ENCODE peak calls at places on chromosomes 12 and 14, in four cellular contexts. K, M, H and R are unnamed samples.
A peak's percentile ranks its signal among the peaks of the same experiment; 100 is the strongest.

GRCh38 chr12:106248849-106249371 is 1.1 kb upstream of the CKAP4 start:
- DNase-seq in M (peak; percentile 47), H (peak; percentile 90), K (no peak), R (peak; percentile 65)

GRCh38 chr14:61103541-61104339 is 122.7 kb downstream of the SLC38A6 start:
- DNase-seq in M (peak; percentile 99), K (peak; percentile 54), H (peak; percentile 97), R (peak; percentile 99)

GRCh38 chr12:60335765-60336164 is 739.9 kb downstream of the SLC16A7 start:
- DNase-seq in K (no peak), H (peak; percentile 58), M (peak; percentile 68), R (peak; percentile 78)

GRCh38 chr12:12327802-12328201 is 22.2 kb downstream of the MANSC1 start:
- DNase-seq in M (peak; percentile 45), K (no peak), H (peak; percentile 83), R (peak; percentile 63)

GRCh38 chr12:52836042-52836466 is 1.9 kb upstream of the KRT79 start:
- DNase-seq in K (no peak), H (peak; percentile 83), M (peak; percentile 79), R (peak; percentile 85)

GRCh38 chr12:119679490-119679889 is 11.6 kb downstream of the PRKAB1 start:
- DNase-seq in M (no peak), H (no peak), K (no peak), R (no peak)

GRCh38 chr14:32203928-32204357 is 874 bp upstream of the RNU6-8 start:
- DNase-seq in H (no peak), M (no peak), K (no peak), R (peak; percentile 5)

GRCh38 chr12:7346571-7347225 is 42.8 kb downstream of the ACSM4 start:
- DNase-seq in M (no peak), H (peak; percentile 36), K (no peak), R (no peak)

GRCh38 chr14:98909251-98909944 is 362.6 kb downstream of the BCL11B start:
- DNase-seq in H (peak; percentile 38), M (peak; percentile 72), K (no peak), R (peak; percentile 80)

GRCh38 chr14:88209273-88209672 is 113.8 kb downstream of the KCNK10 start:
- DNase-seq in K (no peak), H (no peak), M (no peak), R (no peak)

GRCh38 chr14:62957562-62957961 is 87.7 kb downstream of the KCNH5 start:
- DNase-seq in K (no peak), M (peak; percentile 100), H (peak; percentile 50), R (peak; percentile 91)

GRCh38 chr14:103519837-103520212 is 2.8 kb downstream of the CKB start:
- DNase-seq in M (no peak), K (no peak), H (peak; percentile 53), R (no peak)

GRCh38 chr14:95157987-95158712 is 821 bp upstream of the DICER1 start:
- DNase-seq in K (no peak), M (no peak), H (peak; percentile 52), R (no peak)

GRCh38 chr12:105233045-105233905 is 2.7 kb downstream of the APPL2 start:
- DNase-seq in K (no peak), M (no peak), H (peak; percentile 58), R (no peak)

GRCh38 chr12:1939745-1940607 is 21.5 kb upstream of the CACNA2D4 start:
- DNase-seq in H (peak; percentile 78), K (peak; percentile 95), M (peak; percentile 46), R (peak; percentile 62)

GRCh38 chr12:26032719-26033241 is 74.3 kb downstream of the RASSF8 start:
- DNase-seq in K (no peak), H (peak; percentile 51), M (peak; percentile 50), R (peak; percentile 57)

GRCh38 chr14:42110167-42110566 is 503.5 kb downstream of the LRFN5 start:
- DNase-seq in M (peak; percentile 29), K (no peak), H (peak; percentile 82), R (peak; percentile 74)

GRCh38 chr12:48816148-48816854 is 2.0 kb upstream of the CACNB3 start:
- DNase-seq in K (no peak), M (no peak), H (peak; percentile 26), R (no peak)

GRCh38 chr14:29035129-29035528 is 268.5 kb downstream of the FOXG1 start:
- DNase-seq in M (no peak), H (no peak), K (no peak), R (no peak)

DNA sequence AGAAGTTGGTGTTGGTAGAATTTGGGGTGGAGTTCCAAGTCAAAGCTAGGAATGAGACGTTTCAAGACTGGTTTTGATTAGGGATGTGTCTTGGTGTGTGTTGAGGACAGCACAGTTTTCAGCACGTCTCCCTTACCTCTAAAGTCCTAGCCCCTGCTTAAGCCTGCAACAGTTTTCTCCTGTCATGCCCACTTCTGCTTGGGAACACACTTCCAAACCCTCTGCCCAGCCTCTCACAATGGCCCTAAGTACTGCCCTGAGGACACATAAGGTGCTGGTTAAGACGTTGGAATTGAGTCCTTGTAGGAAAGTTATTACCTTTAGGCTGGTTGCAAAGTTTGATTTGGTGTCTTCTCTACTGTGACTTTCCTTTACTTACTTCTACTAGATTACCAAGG is 710 bp upstream of the BMAL2 start:
- DNase-seq in H (peak; percentile 46), K (no peak), M (no peak), R (no peak)
- H3K9ac ChIP-seq in H (peak overlapping the region; percentile 71), K (no peak overlapping the region), M (peak overlapping the region; percentile 80), R (no peak overlapping the region)

DNA sequence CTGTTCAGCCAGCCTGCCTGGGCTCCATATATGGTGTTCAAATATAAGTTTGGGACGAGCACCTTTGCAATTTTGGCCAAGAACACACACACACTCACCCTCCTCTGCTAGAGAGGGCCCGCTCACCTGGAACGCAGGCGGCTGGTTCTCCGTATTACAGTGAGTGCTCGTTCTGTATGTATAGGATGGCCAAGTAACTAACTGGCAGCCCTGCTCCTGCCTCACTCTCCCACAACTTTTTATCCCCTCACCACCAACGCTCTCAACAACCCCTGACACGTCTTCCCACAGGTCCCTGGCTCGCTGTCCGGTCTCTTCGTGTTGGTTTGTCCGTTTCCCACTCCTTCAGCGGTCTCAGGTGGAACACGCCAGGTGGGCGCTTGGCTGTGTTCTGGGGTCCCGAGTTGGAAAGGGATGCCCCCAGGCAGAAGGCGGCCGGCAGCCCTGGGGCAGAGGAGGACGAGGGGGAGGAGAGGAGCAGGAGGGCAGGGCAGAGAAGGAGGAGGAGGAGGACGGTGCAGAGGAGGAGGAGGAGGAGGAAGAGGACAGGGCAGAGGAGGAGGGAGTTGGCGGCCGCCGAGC is 398 bp upstream of the MSRB3 start:
- DNase-seq in H (no peak), M (no peak), K (no peak), R (no peak)
- H3K4me2 ChIP-seq in H (peak overlapping the region; percentile 33), M (peak overlapping the region; percentile 94), K (peak overlapping the region; percentile 80), R (peak overlapping the region; percentile 81)

GRCh38 chr12:126681676-126682075 is 1585.3 kb upstream of the TMEM132C start:
- DNase-seq in K (no peak), H (no peak), M (peak; percentile 8), R (peak; percentile 19)

DNA sequence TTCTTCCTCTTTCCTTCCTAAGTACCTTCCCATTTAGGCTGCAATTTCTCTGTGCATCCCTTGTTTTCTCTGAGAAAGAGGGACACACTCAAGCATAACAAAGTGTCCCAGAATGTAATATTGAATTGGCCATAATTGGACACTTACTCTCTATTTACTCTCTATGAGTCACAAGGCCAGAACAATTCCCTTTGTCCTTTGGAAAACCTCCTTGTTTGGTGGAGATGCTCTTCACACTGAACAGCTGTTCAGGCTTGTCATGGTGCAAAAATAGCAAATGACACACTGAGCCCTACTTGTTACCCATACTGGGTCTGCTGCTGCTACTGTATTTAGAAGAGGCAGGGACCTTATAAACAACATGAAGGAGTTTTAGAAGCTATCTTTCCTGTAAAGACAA is 1590.5 kb upstream of the TMEM132C start:
- DNase-seq in K (no peak), H (no peak), M (peak; percentile 4), R (no peak)
- H3K9ac ChIP-seq in K (no peak overlapping the region), H (no peak overlapping the region), M (no peak overlapping the region), R (no peak overlapping the region)

DNA sequence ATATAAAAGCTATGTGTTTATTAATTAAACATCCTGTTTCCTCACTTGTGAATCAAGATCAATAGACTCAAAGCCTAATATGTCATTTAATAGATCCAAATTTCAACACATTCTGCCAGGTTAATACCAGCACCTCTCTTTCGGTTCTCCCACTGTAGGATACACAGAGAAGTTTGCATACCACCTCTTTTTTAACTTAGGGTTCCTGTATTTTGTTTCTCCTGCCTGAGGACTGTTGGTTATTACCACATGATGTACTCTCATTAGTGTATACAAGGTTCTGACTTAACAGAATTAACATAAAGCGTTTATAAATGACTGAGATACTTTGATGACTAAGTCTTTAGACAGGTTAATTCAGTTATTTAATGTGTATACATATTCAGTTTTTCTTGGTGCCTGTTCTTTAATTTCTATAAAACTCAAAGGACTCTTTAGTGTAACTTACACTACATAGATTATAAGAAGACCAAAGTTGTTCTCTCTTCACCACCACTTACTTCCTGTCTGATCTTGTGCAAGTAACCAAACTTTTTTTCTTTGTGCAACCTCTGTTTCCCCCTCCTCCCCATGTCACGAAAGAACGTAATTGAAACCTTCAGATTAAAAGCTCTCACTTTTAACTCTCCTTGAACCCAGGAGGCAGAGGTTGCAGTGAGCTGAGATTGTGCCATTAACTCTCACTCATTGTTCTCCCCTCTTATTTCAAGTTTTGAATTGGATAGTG is 89.8 kb upstream of the DNM1L start:
- DNase-seq in H (no peak), M (no peak), K (no peak), R (no peak)
- H3K4me2 ChIP-seq in H (no peak overlapping the region), M (no peak overlapping the region), K (no peak overlapping the region), R (no peak overlapping the region)

GRCh38 chr12:4807813-4808212 is 87.6 kb downstream of the GALNT8 start:
- DNase-seq in M (no peak), K (no peak), H (no peak), R (no peak)
- H3K9ac ChIP-seq in M (no peak overlapping the region), K (no peak overlapping the region), H (no peak overlapping the region), R (no peak overlapping the region)

GRCh38 chr12:107318554-107318803 is 225.1 kb upstream of the CRY1 start:
- DNase-seq in H (no peak), K (no peak), M (no peak), R (no peak)

GRCh38 chr12:107320031-107320928 is 226.9 kb upstream of the CRY1 start:
- DNase-seq in H (peak; percentile 73), M (peak; percentile 69), K (peak; percentile 79), R (no peak)

GRCh38 chr12:107318804-107319535 is 225.6 kb upstream of the CRY1 start:
- DNase-seq in M (peak; percentile 72), H (peak; percentile 67), K (peak; percentile 75), R (peak; percentile 47)

GRCh38 chr12:107320929-107321618 is 227.7 kb upstream of the CRY1 start:
- DNase-seq in K (peak; percentile 68), M (peak; percentile 59), H (peak; percentile 47), R (peak; percentile 61)

DNA sequence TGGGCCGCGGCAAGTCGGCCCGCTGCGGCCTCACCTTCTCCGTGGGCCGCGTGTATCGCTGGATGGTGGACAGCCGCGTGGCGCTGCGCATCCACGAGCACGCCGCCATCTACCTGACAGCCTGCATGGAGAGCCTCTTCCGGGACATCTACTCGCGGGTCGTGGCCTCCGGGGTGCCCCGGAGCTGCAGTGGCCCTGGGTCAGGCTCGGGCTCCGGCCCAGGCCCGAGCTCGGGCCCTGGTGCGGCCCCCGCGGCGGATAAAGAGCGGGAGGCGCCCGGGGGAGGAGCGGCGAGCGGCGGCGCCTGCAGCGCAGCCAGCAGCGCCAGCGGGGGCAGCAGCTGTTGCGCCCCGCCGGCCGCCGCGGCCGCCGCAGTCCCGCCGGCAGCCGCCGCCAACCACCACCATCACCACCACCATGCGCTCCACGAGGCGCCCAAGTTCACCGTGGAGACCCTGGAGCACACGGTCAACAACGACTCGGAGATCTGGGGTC is 226.2 kb upstream of the CRY1 start:
- DNase-seq in M (no peak), K (no peak), H (peak; percentile 36), R (peak; percentile 34)
- H3K4me2 ChIP-seq in M (peak overlapping the region; percentile 99), K (peak overlapping the region; percentile 84), H (peak overlapping the region; percentile 94), R (peak overlapping the region; percentile 93)